ENCODE peak calls at places on chromosomes 11 and 22, in eight cellular contexts. K is right atrium auricular region; Y is kidney epithelial cell; B is AG04450; X is sigmoid colon; J is fibroblast of villous mesenchyme; A is naive thymus-derived CD4-positive, alpha-beta T cell; D is cardiac fibroblast. P is an unnamed sample.

GRCh38 chr11:32068134-32068533 is 22.7 kb upstream of the RCN1 start:
- DNase-seq in K (no peak), Y (no peak), B (no peak), X (no peak), J (peak), A (no peak), D (peak), P (no peak)

GRCh38 chr22:39287076-39287743 is 32.2 kb downstream of the RPL3 start:
- DNase-seq in K (no peak), Y (no peak), B (no peak), X (no peak), J (peak), A (no peak), D (no peak), P (no peak)

GRCh38 chr11:73324665-73325035 is 16.6 kb downstream of the ARHGEF17 start:
- DNase-seq in K (no peak), Y (no peak), B (no peak), X (no peak), J (no peak), A (no peak), D (no peak), P (no peak)

GRCh38 chr11:35157814-35158213 is 18.8 kb downstream of the CD44 start:
- DNase-seq in K (no peak), Y (no peak), B (no peak), X (no peak), J (no peak), A (no peak), D (no peak), P (no peak)

GRCh38 chr22:40178417-40179409 is 988 bp downstream of the TNRC6B start:
- DNase-seq in K (no peak), Y (peak), B (no peak), X (no peak), J (peak), A (no peak), D (peak), P (peak)

GRCh38 chr11:100632970-100633452 is 54.1 kb upstream of the ARHGAP42 start:
- DNase-seq in K (peak), Y (no peak), B (no peak), X (peak), J (peak), A (no peak), D (peak), P (no peak)

GRCh38 chr11:2083411-2083810 is 55.8 kb downstream of the IGF2 start:
- DNase-seq in K (no peak), Y (no peak), B (no peak), X (peak), J (no peak), A (no peak), D (no peak), P (no peak)

GRCh38 chr22:29212738-29213137 is 7.0 kb downstream of the EMID1 start:
- DNase-seq in K (no peak), Y (no peak), B (no peak), X (no peak), J (no peak), A (no peak), D (no peak), P (no peak)

GRCh38 chr22:19962909-19963806 is 21.5 kb upstream of the TXNRD2 start:
- DNase-seq in K (no peak), Y (no peak), B (no peak), X (no peak), J (peak), A (no peak), D (no peak), P (peak)

GRCh38 chr11:45859661-45860140 is 12.4 kb downstream of the CRY2 start:
- DNase-seq in K (peak), Y (no peak), B (peak), X (peak), J (peak), A (no peak), D (peak), P (peak)
- H3K4me3 ChIP-seq in K (no peak), Y (no peak), B (peak), X (no peak), J (no peak), A (no peak), D (no peak), P (no peak)

GRCh38 chr11:27812341-27812740 is 112.1 kb upstream of the BDNF start:
- DNase-seq in K (no peak), Y (no peak), B (no peak), X (no peak), J (no peak), A (no peak), D (no peak), P (no peak)

GRCh38 chr11:27806122-27806521 is 105.9 kb upstream of the BDNF start:
- DNase-seq in K (no peak), Y (no peak), B (no peak), X (no peak), J (no peak), A (no peak), D (no peak), P (no peak)

DNA sequence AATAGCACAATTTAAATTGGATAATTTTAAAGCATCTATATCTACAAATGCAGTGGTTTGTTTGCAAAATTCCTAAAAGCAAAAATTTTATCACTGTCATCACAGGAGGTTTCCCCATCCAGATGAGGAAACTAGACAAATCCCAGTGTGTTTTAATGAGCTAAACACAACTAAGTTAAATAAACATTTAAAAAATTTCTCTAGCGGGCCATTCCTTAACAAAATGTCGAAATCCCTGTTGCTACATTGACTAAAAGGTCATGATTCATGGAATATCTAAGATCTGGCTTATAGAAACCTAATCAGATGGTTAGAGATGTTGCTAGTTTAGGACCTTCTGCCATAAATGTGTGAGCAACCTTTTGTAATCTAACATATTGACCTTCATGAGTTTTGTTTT is 107.3 kb upstream of the BDNF start:
- DNase-seq in K (no peak), Y (no peak), B (peak), X (no peak), J (peak), A (no peak), D (peak), P (no peak)
- H3K4me3 ChIP-seq in K (no peak), Y (no peak), B (no peak), X (no peak), J (no peak), A (no peak), D (no peak), P (no peak)

GRCh38 chr11:71988050-71988449 is 10.7 kb upstream of the IL18BP start:
- DNase-seq in K (no peak), Y (no peak), B (peak), X (peak), J (peak), A (no peak), D (peak), P (peak)
- H3K4me3 ChIP-seq in K (no peak), Y (no peak), B (no peak), X (no peak), J (no peak), A (no peak), D (no peak), P (no peak)

DNA sequence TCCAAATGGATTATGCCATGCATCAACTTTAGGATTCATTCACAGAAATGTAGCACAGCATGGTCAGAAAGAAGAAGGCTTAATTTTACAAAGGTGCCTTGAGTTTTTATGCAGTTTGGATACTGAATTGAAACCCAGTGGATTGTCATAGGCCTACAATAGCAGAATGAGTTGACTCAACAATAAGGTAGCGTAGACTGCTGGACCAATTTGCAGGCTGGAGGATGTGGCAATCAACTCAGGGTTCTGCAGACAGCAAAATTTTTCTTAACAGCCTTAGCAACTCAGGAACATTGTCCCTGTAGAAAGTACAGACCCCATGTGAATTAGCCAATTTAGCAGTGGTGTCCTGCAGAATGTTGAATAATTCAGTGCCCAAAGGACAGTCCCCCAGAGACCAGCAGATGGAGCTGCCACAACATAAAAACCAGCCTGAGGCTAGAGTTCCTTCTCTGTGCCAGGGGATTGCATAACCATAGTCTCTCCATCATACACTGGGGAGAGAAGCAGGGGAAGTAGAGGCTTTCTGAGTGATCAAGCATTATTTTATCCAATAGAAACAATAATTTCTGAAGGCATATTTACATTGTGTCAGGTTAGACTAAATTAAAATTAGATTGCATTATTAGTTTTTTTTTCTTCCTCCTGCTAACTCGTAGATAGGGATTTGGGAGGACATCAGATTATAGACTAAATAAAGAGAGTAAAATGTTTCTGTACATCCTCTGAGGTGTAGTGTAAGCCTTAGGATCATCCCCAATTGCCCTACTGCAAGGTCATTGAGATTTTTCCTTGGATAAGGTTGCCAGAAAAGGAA is 20.3 kb upstream of the MRPL17 start:
- DNase-seq in K (peak), Y (peak), B (no peak), X (no peak), J (peak), A (no peak), D (peak), P (peak)
- H3K4me3 ChIP-seq in K (no peak), Y (no peak), B (no peak), X (no peak), J (no peak), A (no peak), D (no peak), P (no peak)

GRCh38 chr11:67544591-67545242 is 21.5 kb upstream of the CABP2 start:
- DNase-seq in K (no peak), Y (no peak), B (no peak), X (no peak), J (peak), A (no peak), D (no peak), P (no peak)

GRCh38 chr11:67546852-67547251 is 23.6 kb upstream of the CABP2 start:
- DNase-seq in K (no peak), Y (no peak), B (no peak), X (no peak), J (no peak), A (no peak), D (no peak), P (no peak)

GRCh38 chr11:67542971-67543370 is 19.7 kb upstream of the CABP2 start:
- DNase-seq in K (no peak), Y (no peak), B (no peak), X (no peak), J (no peak), A (no peak), D (no peak), P (no peak)

GRCh38 chr11:67543585-67543984 is 20.3 kb upstream of the CABP2 start:
- DNase-seq in K (no peak), Y (no peak), B (no peak), X (no peak), J (no peak), A (no peak), D (no peak), P (no peak)

GRCh38 chr11:67545280-67545679 is 22.0 kb upstream of the CABP2 start:
- DNase-seq in K (no peak), Y (no peak), B (no peak), X (no peak), J (no peak), A (no peak), D (no peak), P (no peak)
- H3K4me3 ChIP-seq in K (no peak), Y (no peak), B (no peak), X (no peak), J (no peak), A (no peak), D (no peak), P (no peak)

P was measured in MG63.